ENCODE peak calls at places on chromosomes 12 and 14, in nine cellular contexts. D, E, W, H, S, U, A, F and X are unnamed samples.

GRCh38 chr14:102672410-102672960 is 80.0 kb downstream of the RCOR1 start:
- DNase-seq in S (no peak), E (no peak), A (no peak), W (no peak), D (no peak), U (no peak), H (no peak), F (no peak), X (no peak)

GRCh38 chr12:43090981-43091380 is 461.0 kb downstream of the ADAMTS20 start:
- DNase-seq in U (no peak), F (no peak), D (no peak), S (no peak), H (no peak), A (no peak), E (no peak), W (no peak), X (no peak)

GRCh38 chr12:111434049-111434448 is 28.3 kb downstream of the SH2B3 start:
- DNase-seq in W (no peak), S (no peak), H (no peak), U (no peak), F (no peak), D (no peak), E (no peak), A (no peak), X (no peak)

GRCh38 chr12:57195655-57196371 is 20.8 kb upstream of the NXPH4 start:
- DNase-seq in W (no peak), E (no peak), D (no peak), S (no peak), U (no peak), H (no peak), A (no peak), F (no peak), X (no peak)

GRCh38 chr12:100356646-100357223 is at the start of gene SLC17A8:
- DNase-seq in A (no peak), W (no peak), D (no peak), U (no peak), E (no peak), F (no peak), H (no peak), S (no peak), X (no peak)

GRCh38 chr14:68688872-68689371 is 103.9 kb downstream of the ZFP36L1 start:
- DNase-seq in E (no peak), H (peak), A (no peak), D (no peak), F (no peak), W (no peak), S (no peak), U (no peak), X (no peak)

GRCh38 chr14:68612049-68612448 is 180.8 kb downstream of the ZFP36L1 start:
- DNase-seq in D (no peak), U (no peak), H (peak), E (no peak), A (no peak), F (no peak), W (no peak), S (no peak), X (no peak)

GRCh38 chr14:104429291-104429861 is 150.2 kb upstream of the C14orf180 start:
- DNase-seq in W (no peak), S (no peak), F (no peak), E (no peak), A (no peak), H (no peak), U (no peak), D (no peak), X (no peak)

GRCh38 chr12:30975581-30975980 is 49.0 kb downstream of the TSPAN11 start:
- DNase-seq in W (no peak), E (no peak), A (no peak), H (no peak), S (no peak), D (no peak), U (no peak), F (no peak), X (no peak)

GRCh38 chr14:104085032-104085888 is at the start of gene ASPG:
- DNase-seq in S (no peak), E (no peak), W (no peak), F (no peak), D (no peak), A (no peak), H (no peak), U (peak), X (no peak)

GRCh38 chr14:93986972-93987371 is 10.1 kb upstream of the CCDC197 start:
- DNase-seq in E (no peak), S (no peak), F (no peak), U (no peak), H (no peak), D (no peak), W (no peak), A (no peak), X (no peak)

GRCh38 chr12:4449862-4450222 is 4.2 kb upstream of the FGF6 start:
- DNase-seq in S (no peak), W (peak), E (no peak), H (no peak), D (no peak), F (no peak), A (no peak), U (no peak), X (no peak)

GRCh38 chr12:50120521-50120920 is 8.5 kb downstream of the COX14 start:
- DNase-seq in S (no peak), H (no peak), F (no peak), W (no peak), U (no peak), E (no peak), D (no peak), A (no peak), X (no peak)

GRCh38 chr12:129716825-129717224 is 187.0 kb downstream of the TMEM132D start:
- DNase-seq in E (no peak), H (no peak), A (no peak), U (no peak), F (no peak), D (no peak), W (no peak), S (no peak), X (no peak)

GRCh38 chr12:19299765-19300164 is 139.5 kb upstream of the AEBP2 start:
- DNase-seq in A (no peak), S (no peak), U (no peak), D (no peak), H (no peak), E (no peak), F (no peak), W (peak), X (no peak)

GRCh38 chr14:85088231-85088630 is 441.7 kb upstream of the FLRT2 start:
- DNase-seq in W (peak), U (no peak), E (no peak), H (peak), S (no peak), A (no peak), D (no peak), F (no peak), X (no peak)

GRCh38 chr14:94474581-94475031 is 1.4 kb downstream of the SERPINA9 start:
- DNase-seq in E (no peak), F (no peak), A (no peak), D (no peak), U (no peak), H (no peak), S (no peak), W (peak), X (no peak)

GRCh38 chr12:67019070-67019469 is 250.1 kb upstream of the CAND1 start:
- DNase-seq in D (no peak), E (no peak), H (no peak), W (peak), A (no peak), U (no peak), F (no peak), S (no peak), X (no peak)

GRCh38 chr12:49187184-49187583 is 1.7 kb downstream of the TUBA1A start:
- DNase-seq in S (no peak), H (peak), D (no peak), W (peak), E (no peak), A (no peak), U (no peak), F (no peak), X (no peak)

GRCh38 chr14:31937730-31938346 is 139.3 kb upstream of the ARHGAP5 start:
- DNase-seq in S (no peak), U (peak), A (peak), W (peak), E (peak), D (peak), F (no peak), H (peak), X (no peak)

GRCh38 chr14:73460691-73461127 is 2.4 kb upstream of the NUMB start:
- DNase-seq in U (no peak), F (no peak), E (no peak), A (no peak), W (peak), S (no peak), D (no peak), H (peak), X (no peak)

GRCh38 chr12:119894916-119895315 is 17.8 kb upstream of the CIT start:
- DNase-seq in H (no peak), A (no peak), W (no peak), S (no peak), U (no peak), F (no peak), D (no peak), E (no peak), X (no peak)

GRCh38 chr14:35374273-35374681 is 30.3 kb downstream of the NFKBIA start:
- DNase-seq in H (peak), D (no peak), F (no peak), E (no peak), S (no peak), W (peak), U (no peak), A (no peak), X (no peak)

GRCh38 chr12:52147367-52147972 is 44.3 kb downstream of the KRT80 start:
- DNase-seq in E (no peak), A (no peak), S (no peak), W (peak), U (no peak), H (peak), D (no peak), F (no peak), X (no peak)

GRCh38 chr12:69563166-69563762 is 22.0 kb upstream of the CCT2 start:
- DNase-seq in S (no peak), D (no peak), A (no peak), H (no peak), F (no peak), W (no peak), U (no peak), E (no peak), X (no peak)

GRCh38 chr14:99752486-99753121 is 40.6 kb upstream of the EML1 start:
- DNase-seq in H (peak), S (peak), A (no peak), E (no peak), D (no peak), F (no peak), W (peak), U (no peak), X (no peak)

GRCh38 chr12:114671664-114672476 is 12.1 kb downstream of the TBX3 start:
- DNase-seq in A (no peak), F (no peak), H (peak), W (peak), D (no peak), S (no peak), U (no peak), E (no peak), X (no peak)

GRCh38 chr14:57161583-57161982 is 107.1 kb downstream of the EXOC5 start:
- DNase-seq in S (no peak), U (no peak), W (no peak), F (no peak), H (no peak), D (no peak), A (no peak), E (no peak), X (no peak)

GRCh38 chr12:42804928-42805327 is 215.4 kb upstream of the PRICKLE1 start:
- DNase-seq in D (no peak), E (no peak), W (peak), H (no peak), F (no peak), U (no peak), A (no peak), S (no peak), X (no peak)